ENCODE peak calls at places on chromosomes 5 and 9, in four cellular contexts. F is cerebellum, S is PC-9, Z is ecto neural progenitor cell. P is an unnamed sample.
A peak's percentile ranks its signal among the peaks of the same experiment; 100 is the strongest.

GRCh38 chr9:76403352-76403751 is 9.1 kb upstream of the RFK start:
- DNase-seq in S (no peak), F (peak; percentile 48), Z (no peak), P (no peak)

GRCh38 chr9:99143661-99144060 is 38.7 kb downstream of the TGFBR1 start:
- DNase-seq in S (no peak), F (no peak), Z (no peak), P (no peak)

GRCh38 chr9:123544007-123544827 is 188.2 kb downstream of the CRB2 start:
- DNase-seq in Z (no peak), F (peak; percentile 52), S (peak; percentile 15), P (no peak)

GRCh38 chr9:818958-819357 is 22.5 kb upstream of the DMRT1 start:
- DNase-seq in S (no peak), F (no peak), Z (no peak), P (no peak)

GRCh38 chr9:19408316-19408692 is 505 bp upstream of the ACER2 start:
- DNase-seq in S (no peak), F (peak; percentile 28), Z (no peak), P (no peak)

GRCh38 chr9:123616707-123617106 is 260.7 kb downstream of the CRB2 start:
- DNase-seq in F (no peak), S (no peak), Z (peak; percentile 17), P (no peak)

GRCh38 chr9:34810187-34810524 is 100.2 kb upstream of the CCL21 start:
- DNase-seq in Z (peak; percentile 49), F (no peak), S (no peak), P (no peak)

GRCh38 chr5:156481741-156482140 is 154.8 kb downstream of the SGCD start:
- DNase-seq in F (no peak), Z (no peak), S (no peak), P (peak; percentile 51)

GRCh38 chr5:132506094-132506692 is 15.6 kb upstream of the IRF1 start:
- DNase-seq in S (no peak), F (no peak), Z (peak; percentile 48), P (no peak)

GRCh38 chr5:112418412-112419049 is 546 bp downstream of the EPB41L4A start:
- DNase-seq in S (no peak), F (no peak), Z (no peak), P (no peak)

GRCh38 chr9:126550891-126551351 is 62.8 kb upstream of the LMX1B start:
- DNase-seq in S (no peak), F (no peak), Z (no peak), P (no peak)

GRCh38 chr5:126044111-126044668 is 379.0 kb upstream of the GRAMD2B start:
- DNase-seq in Z (no peak), S (no peak), F (peak; percentile 34), P (no peak)

GRCh38 chr9:128370752-128371621 is at the start of gene URM1:
- DNase-seq in F (peak; percentile 98), S (peak; percentile 97), Z (peak; percentile 94), P (peak; percentile 74)

GRCh38 chr5:132840896-132841818 is 10.7 kb upstream of the SHROOM1 start:
- DNase-seq in S (no peak), Z (no peak), F (no peak), P (no peak)

GRCh38 chr5:89556215-89557009 is 673.4 kb upstream of the MEF2C start:
- DNase-seq in S (peak; percentile 38), Z (no peak), F (no peak), P (no peak)

GRCh38 chr5:1824903-1825841 is 24.0 kb downstream of the NDUFS6 start:
- DNase-seq in F (no peak), S (no peak), Z (no peak), P (no peak)

GRCh38 chr5:139223481-139223880 is 25.3 kb upstream of the SIL1 start:
- DNase-seq in Z (no peak), S (no peak), F (no peak), P (peak; percentile 7)

GRCh38 chr9:34572092-34572491 is 17.4 kb downstream of the CNTFR start:
- DNase-seq in S (no peak), Z (no peak), F (no peak), P (no peak)

GRCh38 chr9:78856144-78856543 is 559.2 kb downstream of the PSAT1 start:
- DNase-seq in F (no peak), Z (no peak), S (no peak), P (no peak)

GRCh38 chr5:78508231-78508765 is 140.3 kb downstream of the LHFPL2 start:
- DNase-seq in Z (no peak), F (no peak), S (peak; percentile 31), P (no peak)

GRCh38 chr9:117247271-117247670 is 167.6 kb downstream of the ASTN2 start:
- DNase-seq in F (peak; percentile 63), Z (no peak), S (no peak), P (peak; percentile 49)

GRCh38 chr5:10563132-10563939 is 534 bp upstream of the ANKRD33B start:
- DNase-seq in F (no peak), S (no peak), Z (peak; percentile 68), P (no peak)

GRCh38 chr9:91006046-91006445 is 204.4 kb downstream of the SYK start:
- DNase-seq in F (no peak), Z (no peak), S (no peak), P (no peak)

GRCh38 chr9:130930132-130930803 is 8.8 kb downstream of the FIBCD1 start:
- DNase-seq in F (no peak), Z (no peak), S (no peak), P (no peak)

GRCh38 chr5:128551476-128551875 is 13.4 kb upstream of the FBN2 start:
- DNase-seq in F (no peak), Z (no peak), S (no peak), P (no peak)

GRCh38 chr5:125719681-125720676 is 703.2 kb upstream of the GRAMD2B start:
- DNase-seq in S (no peak), F (no peak), Z (no peak), P (no peak)

GRCh38 chr9:84773023-84773422 is 103.5 kb downstream of the NTRK2 start:
- DNase-seq in F (no peak), S (no peak), Z (no peak), P (no peak)

GRCh38 chr9:133889498-133890301 is 102.4 kb downstream of the VAV2 start:
- DNase-seq in F (no peak), S (peak; percentile 16), Z (no peak), P (no peak)

GRCh38 chr9:4333787-4334186 is 33.9 kb upstream of the GLIS3 start:
- DNase-seq in Z (no peak), F (no peak), S (no peak), P (no peak)

GRCh38 chr5:42454216-42454995 is 31.2 kb downstream of the GHR start:
- DNase-seq in Z (no peak), F (no peak), S (no peak), P (no peak)

GRCh38 chr5:123351315-123351714 is 71.9 kb downstream of the CEP120 start:
- DNase-seq in Z (no peak), S (no peak), F (no peak), P (no peak)

GRCh38 chr5:178274826-178275537 is 42.4 kb upstream of the PHYKPL start:
- DNase-seq in S (no peak), Z (no peak), F (no peak), P (no peak)

GRCh38 chr5:103511554-103511885 is 51.1 kb downstream of the NUDT12 start:
- DNase-seq in F (no peak), Z (no peak), S (no peak), P (no peak)

GRCh38 chr9:117704024-117704575 is at the start of gene TLR4:
- DNase-seq in F (peak; percentile 35), S (peak; percentile 9), Z (no peak), P (no peak)

GRCh38 chr5:135024956-135025729 is 8.9 kb downstream of the PITX1 start:
- DNase-seq in S (peak; percentile 62), Z (no peak), F (no peak), P (no peak)

GRCh38 chr5:83097582-83098265 is 20.4 kb downstream of the XRCC4 start:
- DNase-seq in S (no peak), Z (no peak), F (no peak), P (no peak)

GRCh38 chr5:454936-455335 is 12.0 kb downstream of the EXOC3 start:
- DNase-seq in S (no peak), Z (no peak), F (no peak), P (no peak)